ENCODE peak calls at places on chromosomes 7 and 10, in six cellular contexts. O is choroid plexus epithelial cell, A is sigmoid colon, F is HAP-1, Q is endodermal cell, D is cardiac muscle cell. Y is an unnamed sample.

GRCh38 chr7:108094375-108094774 is 35.8 kb downstream of the LAMB4 start:
- DNase-seq in O (peak; percentile 95), A (no peak), F (no peak), Q (no peak), D (peak; percentile 95), Y (no peak)

GRCh38 chr7:12518920-12519681 is 51.4 kb upstream of the SCIN start:
- DNase-seq in O (peak; percentile 41), A (no peak), F (peak; percentile 59), Q (peak; percentile 88), D (peak; percentile 21), Y (peak; percentile 28)

GRCh38 chr7:54864718-54865117 is 105.7 kb upstream of the SEC61G start:
- DNase-seq in O (no peak), A (no peak), F (no peak), Q (no peak), D (no peak), Y (no peak)

GRCh38 chr10:112375721-112376577 is 2.0 kb downstream of the ACSL5 start:
- DNase-seq in O (peak; percentile 63), A (peak; percentile 71), F (no peak), Q (no peak), D (peak; percentile 66), Y (peak; percentile 78)

GRCh38 chr7:45159296-45159695 is 1.7 kb downstream of the RAMP3 start:
- DNase-seq in O (no peak), A (peak; percentile 37), F (no peak), Q (no peak), D (no peak), Y (no peak)

GRCh38 chr7:65731562-65732035 is 141.3 kb upstream of the VKORC1L1 start:
- DNase-seq in O (peak; percentile 55), A (peak; percentile 63), F (no peak), Q (peak; percentile 83), D (peak; percentile 38), Y (no peak)

GRCh38 chr10:72353963-72354355 is 760 bp downstream of the DNAJB12 start:
- DNase-seq in O (peak; percentile 46), A (no peak), F (peak; percentile 33), Q (peak; percentile 76), D (peak; percentile 45), Y (peak; percentile 40)

GRCh38 chr10:49666685-49667084 is 12.8 kb upstream of the C10orf53 start:
- DNase-seq in O (no peak), A (no peak), F (no peak), Q (no peak), D (no peak), Y (no peak)

GRCh38 chr10:11245095-11245479 is 227.4 kb downstream of the CELF2 start:
- DNase-seq in O (no peak), A (no peak), F (no peak), Q (no peak), D (no peak), Y (peak; percentile 26)

GRCh38 chr7:94513565-94513860 is 3.9 kb downstream of the CASD1 start:
- DNase-seq in O (peak; percentile 5), A (no peak), F (no peak), Q (no peak), D (no peak), Y (no peak)

GRCh38 chr7:120064565-120064964 is 208.4 kb upstream of the KCND2 start:
- DNase-seq in O (peak; percentile 88), A (no peak), F (no peak), Q (no peak), D (peak; percentile 82), Y (no peak)

GRCh38 chr7:143485500-143485899 is 7.8 kb downstream of the TAS2R41 start:
- DNase-seq in O (peak; percentile 49), A (no peak), F (no peak), Q (no peak), D (peak; percentile 35), Y (peak; percentile 46)

GRCh38 chr7:288671-289101 is 1.3 kb upstream of the FOXL3 start:
- DNase-seq in O (no peak), A (peak; percentile 60), F (no peak), Q (no peak), D (no peak), Y (no peak)

GRCh38 chr7:150450491-150450992 is at the start of gene GIMAP8:
- DNase-seq in O (no peak), A (peak; percentile 80), F (no peak), Q (peak; percentile 49), D (peak; percentile 4), Y (peak; percentile 45)

GRCh38 chr10:43202224-43202656 is 64.0 kb downstream of the CSGALNACT2 start:
- DNase-seq in O (peak; percentile 17), A (peak; percentile 62), F (peak; percentile 51), Q (peak; percentile 88), D (peak; percentile 33), Y (peak; percentile 28)

GRCh38 chr7:157906583-157906982 is 569.8 kb downstream of the DNAJB6 start:
- DNase-seq in O (no peak), A (peak; percentile 20), F (no peak), Q (no peak), D (no peak), Y (no peak)

GRCh38 chr7:101915000-101915399 is 97.6 kb downstream of the CUX1 start:
- DNase-seq in O (no peak), A (no peak), F (no peak), Q (no peak), D (no peak), Y (no peak)

GRCh38 chr10:67520924-67521520 is 175.0 kb downstream of the CTNNA3 start:
- DNase-seq in O (peak; percentile 77), A (no peak), F (peak; percentile 63), Q (peak; percentile 73), D (peak; percentile 70), Y (peak; percentile 70)

DNA sequence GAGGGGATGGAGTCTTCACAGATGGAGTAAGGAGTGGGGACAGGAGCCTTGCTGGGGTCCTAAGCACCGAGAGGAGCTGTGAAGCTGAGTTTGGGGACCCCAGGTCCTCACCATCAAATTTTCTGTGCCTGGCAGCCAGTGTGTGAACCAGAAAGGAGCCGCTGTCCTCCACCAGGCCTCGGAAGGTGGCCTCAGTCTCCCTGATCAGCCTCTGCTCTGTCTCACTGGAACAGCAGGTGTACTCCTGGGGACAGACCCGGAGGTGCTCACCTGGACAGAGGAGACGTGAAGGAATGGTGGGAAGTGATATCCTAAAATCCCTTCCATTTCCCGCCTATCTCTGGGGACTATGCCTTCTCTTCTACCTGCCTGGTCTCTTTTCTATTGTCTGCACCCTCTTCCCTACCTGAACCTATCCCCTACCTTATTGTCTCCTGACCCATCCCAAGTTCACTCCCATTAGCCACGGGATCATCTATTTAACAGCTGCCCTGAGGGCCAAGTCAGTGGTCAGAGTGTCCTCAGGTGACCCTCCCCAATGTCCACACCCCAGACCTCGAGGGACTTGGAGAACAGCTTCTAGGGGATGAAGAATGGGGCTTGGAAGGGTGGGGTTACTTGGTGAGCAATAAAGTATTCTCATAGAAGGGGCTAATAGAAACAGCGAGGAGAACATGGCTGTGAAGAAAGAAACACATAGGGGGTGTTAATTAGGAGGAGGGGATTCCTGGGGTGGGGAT is 915 bp downstream of the GPC2 start:
- DNase-seq in O (no peak), A (no peak), F (no peak), Q (peak; percentile 46), D (no peak), Y (no peak)
- H3K4me3 ChIP-seq in O (peak overlapping the region; percentile 70), A (peak overlapping the region; percentile 48), F (peak overlapping the region; percentile 68), Q (peak overlapping the region; percentile 92), D (peak overlapping the region; percentile 84), Y (no peak overlapping the region)

DNA sequence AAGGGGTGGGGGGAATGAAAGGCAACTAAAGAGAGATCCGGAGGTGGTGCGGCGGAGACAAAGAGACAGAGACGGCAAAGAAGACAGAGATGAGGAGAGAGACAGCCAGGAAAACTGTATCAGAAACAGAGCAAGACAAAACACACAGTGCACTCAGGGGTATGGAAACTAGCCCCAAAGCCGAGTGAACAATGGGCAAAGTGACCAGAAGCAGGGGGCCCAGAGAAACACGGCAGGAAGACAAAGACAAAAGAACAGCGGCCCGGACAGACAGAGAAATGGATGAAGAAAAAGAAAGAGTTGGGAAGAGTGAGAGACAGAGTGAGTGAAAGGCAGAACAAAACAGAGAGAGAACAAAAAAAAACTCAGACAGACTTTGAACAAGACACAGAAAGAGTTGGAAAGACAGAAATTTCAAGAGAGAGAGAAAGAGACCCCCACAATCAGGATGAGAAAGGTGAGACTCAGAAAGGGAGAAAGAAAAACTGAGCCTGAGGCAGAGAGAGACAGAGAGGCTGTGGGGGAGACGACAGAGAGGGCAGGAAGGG is 60.6 kb upstream of the PAX2 start:
- DNase-seq in O (no peak), A (no peak), F (no peak), Q (no peak), D (no peak), Y (no peak)
- H3K4me3 ChIP-seq in O (no peak overlapping the region), A (no peak overlapping the region), F (no peak overlapping the region), Q (no peak overlapping the region), D (no peak overlapping the region), Y (no peak overlapping the region)

DNA sequence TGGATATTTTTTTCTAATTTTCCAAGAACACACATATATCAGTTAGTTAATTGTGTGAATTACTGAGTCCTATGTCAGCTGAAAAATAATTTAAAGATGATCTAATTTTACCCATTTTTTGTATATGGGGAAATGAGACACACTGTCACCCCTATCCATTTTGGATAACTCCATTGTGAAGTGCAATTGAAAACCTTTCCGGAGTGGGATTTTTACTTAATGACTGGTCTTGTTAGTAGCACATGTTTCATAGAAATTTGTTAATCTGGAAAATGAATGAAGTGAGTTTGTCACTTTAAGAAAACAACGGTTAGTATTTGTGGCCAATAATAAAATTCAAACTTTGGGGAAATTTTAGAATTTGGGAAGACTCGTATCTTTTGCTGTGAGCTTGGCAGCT is 2.0 kb downstream of the GARS1 start:
- DNase-seq in O (no peak), A (no peak), F (no peak), Q (no peak), D (no peak), Y (no peak)
- H3K4me3 ChIP-seq in O (peak overlapping the region; percentile 95), A (peak overlapping the region; percentile 98), F (peak overlapping the region; percentile 94), Q (peak overlapping the region; percentile 84), D (peak overlapping the region; percentile 90), Y (peak overlapping the region; percentile 88)

DNA sequence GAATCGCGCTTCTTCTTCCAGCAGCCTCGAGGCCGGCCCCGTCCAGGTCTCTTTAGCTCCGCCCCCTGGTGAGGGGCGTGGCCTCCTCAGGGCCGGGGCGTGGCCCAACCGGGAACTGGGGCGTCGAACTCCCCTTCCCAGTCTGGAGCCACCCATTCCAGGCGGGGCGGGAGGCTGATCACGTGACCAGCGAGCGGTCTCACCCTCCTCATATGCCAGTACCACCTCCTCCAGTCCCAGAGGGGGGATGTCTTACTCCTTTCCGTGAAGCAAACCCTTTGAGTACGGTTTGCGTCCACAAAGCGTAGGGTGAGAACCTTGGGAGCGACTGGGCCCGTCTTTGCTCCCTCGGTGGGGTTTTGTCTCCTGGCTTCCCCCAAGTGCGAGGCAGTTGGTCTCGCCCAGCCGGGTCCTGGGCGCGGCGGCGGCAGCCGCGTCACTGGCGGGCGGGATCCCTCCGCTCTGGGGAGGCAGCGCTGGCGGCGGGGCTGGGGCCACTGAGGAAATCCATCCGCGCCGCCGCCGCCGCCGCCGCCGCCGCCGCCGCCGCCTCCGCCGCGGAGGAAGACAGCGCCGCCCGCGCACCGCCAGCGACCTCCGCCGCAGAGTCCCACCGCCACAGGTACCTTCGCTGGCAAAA is at the start of gene GNB2:
- DNase-seq in O (peak; percentile 100), A (peak; percentile 100), F (peak; percentile 99), Q (peak; percentile 100), D (peak; percentile 100), Y (peak; percentile 100)
- H3K4me3 ChIP-seq in O (peak within 1 kb of the TSS; percentile 91), A (peak within 1 kb of the TSS; percentile 93), F (peak within 1 kb of the TSS; percentile 97), Q (peak within 1 kb of the TSS; percentile 87), D (peak within 1 kb of the TSS; percentile 96), Y (peak within 1 kb of the TSS; percentile 81)

GRCh38 chr10:123807444-123808035 is 84.1 kb downstream of the CPXM2 start:
- DNase-seq in O (no peak), A (no peak), F (peak; percentile 10), Q (no peak), D (peak; percentile 27), Y (no peak)
- H3K4me3 ChIP-seq in O (no peak overlapping the region), A (no peak overlapping the region), F (no peak overlapping the region), Q (no peak overlapping the region), D (no peak overlapping the region), Y (no peak overlapping the region)